ENCODE peak calls at places on chromosomes 3 and 15, in seven cellular contexts. T is endothelial cell, V is AG09309, W is endothelial cell of umbilical vein, A is IMR-90, M is suprapubic skin, S is B cell. E is an unnamed sample.

GRCh38 chr3:150359381-150359780 is 48.7 kb upstream of the TSC22D2 start:
- DNase-seq in A (no peak), M (no peak), W (no peak), S (no peak), V (no peak), T (no peak), E (no peak)

GRCh38 chr3:72319202-72320095 is 528.8 kb downstream of the SHQ1 start:
- DNase-seq in W (peak), A (peak), T (no peak), M (no peak), S (no peak), V (no peak), E (no peak)

GRCh38 chr15:92843819-92844218 is 56.3 kb upstream of the CHD2 start:
- DNase-seq in S (no peak), M (no peak), W (no peak), V (no peak), A (no peak), T (no peak), E (no peak)

GRCh38 chr3:105997466-105997799 is 128.6 kb upstream of the CBLB start:
- DNase-seq in V (no peak), S (no peak), A (no peak), M (no peak), T (no peak), W (no peak), E (no peak)

GRCh38 chr15:26023231-26023630 is 160.1 kb upstream of the ATP10A start:
- DNase-seq in T (no peak), A (no peak), S (no peak), W (no peak), V (no peak), M (no peak), E (no peak)

GRCh38 chr3:99534951-99535704 is 103.3 kb upstream of the COL8A1 start:
- DNase-seq in A (peak), S (no peak), M (no peak), V (no peak), T (no peak), W (peak), E (peak)

GRCh38 chr15:39299506-39300267 is 281.2 kb upstream of the THBS1 start:
- DNase-seq in W (no peak), M (no peak), S (no peak), T (no peak), A (peak), V (no peak), E (no peak)

GRCh38 chr3:151156618-151157216 is 46.3 kb downstream of the GPR171 start:
- DNase-seq in S (peak), V (no peak), W (peak), T (peak), M (no peak), A (peak), E (peak)

GRCh38 chr3:123026551-123027291 is 842 bp downstream of the SEMA5B start:
- DNase-seq in S (peak), V (no peak), M (peak), A (no peak), W (no peak), T (peak), E (no peak)

GRCh38 chr3:30156586-30157498 is 449.6 kb upstream of the TGFBR2 start:
- DNase-seq in A (peak), M (no peak), S (no peak), V (no peak), T (no peak), W (peak), E (no peak)

GRCh38 chr3:178510496-178510895 is 25.7 kb upstream of the KCNMB2 start:
- DNase-seq in T (no peak), M (no peak), W (no peak), A (no peak), S (no peak), V (no peak), E (no peak)

GRCh38 chr15:79593119-79593869 is 161.2 kb downstream of the MINAR1 start:
- DNase-seq in A (peak), T (no peak), S (no peak), V (no peak), W (peak), M (no peak), E (no peak)

GRCh38 chr3:176347424-176348146 is 849.7 kb downstream of the TBL1XR1 start:
- DNase-seq in T (no peak), M (no peak), S (no peak), V (no peak), A (no peak), W (peak), E (no peak)

GRCh38 chr3:88852606-88853005 is 254.8 kb upstream of the EPHA3 start:
- DNase-seq in A (no peak), W (no peak), M (no peak), V (no peak), T (no peak), S (no peak), E (no peak)

GRCh38 chr3:10855871-10856662 is 40.0 kb downstream of the SLC6A11 start:
- DNase-seq in T (peak), M (no peak), V (no peak), S (no peak), A (no peak), W (no peak), E (no peak)

GRCh38 chr15:101267320-101268104 is 9.8 kb downstream of the SELENOS start:
- DNase-seq in T (no peak), W (no peak), M (no peak), S (no peak), A (peak), V (peak), E (peak)

DNA sequence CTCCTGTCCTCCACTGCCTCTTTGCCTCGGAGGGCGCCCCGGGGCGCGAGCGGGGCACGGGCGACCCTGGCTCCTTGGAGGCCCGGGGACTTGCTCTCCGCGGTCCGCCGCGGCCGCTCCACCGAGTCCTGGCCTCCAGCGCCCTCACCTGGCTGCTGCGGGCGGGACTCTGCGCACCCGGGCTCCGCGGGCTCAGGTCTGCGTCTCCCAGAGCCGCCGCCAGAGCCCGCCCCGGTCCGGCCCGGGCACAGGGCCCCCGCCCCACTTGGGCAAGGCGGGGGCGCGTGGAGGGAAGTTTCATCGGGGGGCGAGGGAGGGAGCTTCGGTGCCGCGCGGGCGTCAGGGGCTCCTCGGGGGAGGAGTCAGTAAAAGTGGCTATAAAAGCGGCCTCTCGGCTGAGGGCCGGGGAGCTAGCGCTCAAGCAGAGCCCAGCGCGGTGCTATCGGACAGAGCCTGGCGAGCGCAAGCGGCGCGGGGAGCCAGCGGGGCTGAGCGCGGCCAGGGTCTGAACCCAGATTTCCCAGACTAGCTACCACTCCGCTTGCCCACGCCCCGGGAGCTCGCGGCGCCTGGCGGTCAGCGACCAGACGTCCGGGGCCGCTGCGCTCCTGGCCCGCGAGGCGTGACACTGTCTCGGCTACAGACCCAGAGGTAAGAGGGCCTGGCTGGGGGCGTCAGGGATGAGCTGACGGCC is at the start of gene CEMIP:
- DNase-seq in V (peak), T (peak), M (peak), A (peak), S (peak), W (peak), E (peak)
- TF ChIP-seq CTCF in V (peak), T (peak), M (peak), A (peak), S (peak), W (peak), E (peak)

DNA sequence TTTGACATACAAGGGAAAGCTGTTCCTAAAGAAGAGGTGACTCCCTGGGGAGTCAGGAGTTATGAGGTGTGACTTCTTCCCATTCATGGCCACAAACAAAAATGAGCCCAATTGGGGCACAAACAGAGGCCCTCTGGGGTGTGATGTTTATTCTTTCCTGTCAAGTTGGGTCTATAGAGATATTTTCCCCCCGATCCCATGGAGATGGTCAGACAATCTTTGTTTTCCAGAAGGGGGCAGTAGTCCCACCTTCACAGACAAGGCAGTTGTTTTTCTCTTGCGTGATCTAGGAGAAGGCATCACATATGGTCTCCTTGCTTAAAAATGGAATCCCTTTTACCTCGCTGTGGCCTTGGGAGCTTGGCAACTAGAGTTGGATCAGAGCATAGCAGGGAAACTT is 110.3 kb downstream of the MFSD1 start:
- DNase-seq in T (no peak), W (peak), A (no peak), V (no peak), M (no peak), S (no peak), E (no peak)
- TF ChIP-seq CTCF in T (peak), W (peak), A (no peak), V (no peak), M (no peak), S (no peak), E (no peak)

DNA sequence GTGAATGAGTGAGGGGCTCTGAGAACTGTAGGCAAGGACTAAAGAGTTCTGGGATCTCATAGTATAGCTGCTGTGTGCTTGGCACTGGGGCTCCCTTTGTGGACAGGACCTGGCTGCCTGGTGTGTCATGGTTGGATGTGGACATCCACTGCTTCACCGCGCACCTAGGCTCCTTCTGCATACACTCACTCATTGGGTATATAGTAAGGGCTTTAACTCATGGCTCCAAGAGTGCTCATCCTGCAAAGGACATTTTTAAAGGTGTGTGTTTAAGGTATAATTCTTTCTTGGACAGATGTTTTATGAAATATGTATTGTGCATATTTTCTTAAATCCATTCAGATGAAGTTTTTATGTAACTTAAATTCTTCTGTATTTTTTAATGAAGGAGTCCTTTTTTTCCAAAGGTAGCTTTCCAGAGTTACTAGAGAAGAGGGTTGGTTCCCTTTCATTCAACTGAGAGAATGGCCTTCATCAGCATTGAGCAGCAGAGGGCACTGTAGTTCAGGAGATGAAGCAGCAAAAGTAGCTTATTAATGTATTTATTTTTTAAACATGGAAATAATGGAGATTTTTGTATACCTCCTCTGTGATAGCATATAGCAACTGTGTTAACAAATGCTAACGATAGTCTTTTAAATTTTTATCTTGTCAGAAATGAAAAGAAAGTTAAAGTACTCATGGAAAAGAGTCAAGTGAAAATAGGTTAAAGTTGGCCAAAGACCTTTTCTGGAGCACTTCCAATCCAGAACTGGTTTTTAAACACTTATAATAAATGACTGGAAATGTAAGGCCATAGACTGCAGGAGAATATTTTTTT is 25.2 kb downstream of the OXNAD1 start:
- DNase-seq in A (peak), T (peak), S (peak), M (no peak), W (peak), V (no peak), E (peak)
- TF ChIP-seq CTCF in A (peak), T (peak), S (peak), M (peak), W (peak), V (peak), E (peak)

DNA sequence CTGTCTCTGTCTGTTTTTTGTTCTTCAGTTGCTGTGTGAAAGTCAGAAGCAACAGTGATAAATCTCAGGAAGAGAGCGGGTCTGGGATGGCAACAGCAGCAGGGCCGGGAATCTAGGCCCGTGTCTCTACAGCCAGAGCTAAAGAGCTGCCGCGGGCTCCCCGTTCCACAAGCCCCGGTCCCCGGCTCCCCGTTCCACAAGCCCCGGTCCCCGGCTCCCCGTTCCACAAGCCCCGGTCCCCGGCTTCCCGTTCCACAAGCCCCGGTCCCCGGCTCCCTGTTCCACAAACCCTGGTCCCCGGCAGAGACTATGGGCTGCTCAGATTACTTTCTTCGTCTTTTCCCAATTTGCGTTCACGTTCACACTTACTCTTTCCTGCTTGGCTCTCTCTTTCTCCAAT is 19.5 kb downstream of the RCCD1 start:
- DNase-seq in S (no peak), W (no peak), T (no peak), M (no peak), A (no peak), V (no peak), E (no peak)
- TF ChIP-seq CTCF in S (no peak), W (no peak), T (no peak), M (no peak), A (no peak), V (no peak), E (no peak)

GRCh38 chr3:159987291-159987711 is 1.3 kb upstream of the IL12A start:
- DNase-seq in W (no peak), A (peak), S (no peak), M (no peak), T (no peak), V (no peak), E (no peak)
- TF ChIP-seq CTCF in W (peak), A (peak), S (no peak), M (no peak), T (no peak), V (peak), E (peak)

GRCh38 chr15:70486451-70487379 is 276.6 kb downstream of the UACA start:
- DNase-seq in M (no peak), A (peak), W (no peak), S (peak), V (peak), T (no peak), E (peak)
- TF ChIP-seq CTCF in M (no peak), A (no peak), W (no peak), S (no peak), V (no peak), T (no peak), E (no peak)

GRCh38 chr15:75200765-75201608 is 695 bp upstream of the C15orf39 start:
- DNase-seq in T (no peak), S (peak), A (no peak), W (peak), V (no peak), M (no peak), E (no peak)
- TF ChIP-seq CTCF in T (no peak), S (no peak), A (no peak), W (no peak), V (no peak), M (no peak), E (no peak)

DNA sequence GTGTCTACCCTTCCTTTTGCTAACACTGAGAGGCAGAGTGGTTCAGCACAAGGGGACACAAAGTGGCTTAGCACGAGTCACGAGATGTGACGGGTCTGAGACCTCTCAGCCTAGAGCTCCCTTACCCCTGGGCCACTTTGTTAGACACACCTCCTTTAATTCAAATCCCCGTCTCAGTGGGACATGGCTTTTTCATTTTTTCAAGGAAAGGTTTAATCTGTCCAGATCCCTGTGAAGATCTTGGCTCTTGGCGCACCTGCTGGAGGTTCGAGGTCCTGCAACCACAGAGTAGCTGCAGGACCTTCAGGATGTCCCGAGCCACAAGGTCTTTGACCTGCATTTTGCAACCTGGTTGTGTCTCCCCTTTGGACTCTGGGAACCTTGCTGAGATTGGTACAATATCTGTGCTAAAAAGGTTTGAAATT is 52.0 kb downstream of the LPP start:
- DNase-seq in M (no peak), T (peak), S (no peak), W (no peak), V (no peak), A (no peak), E (no peak)
- TF ChIP-seq CTCF in M (no peak), T (peak), S (no peak), W (no peak), V (peak), A (no peak), E (peak)

GRCh38 chr15:38072007-38072506 is 137.6 kb downstream of the TMCO5A start:
- DNase-seq in A (no peak), S (no peak), M (peak), V (no peak), W (no peak), T (no peak), E (no peak)

GRCh38 chr15:38073278-38073930 is 139.0 kb downstream of the TMCO5A start:
- DNase-seq in M (no peak), T (peak), V (no peak), W (peak), S (no peak), A (peak), E (no peak)

GRCh38 chr15:38071211-38071972 is 137.0 kb downstream of the TMCO5A start:
- DNase-seq in S (no peak), V (no peak), T (no peak), A (no peak), M (no peak), W (no peak), E (no peak)

GRCh38 chr15:38074029-38074428 is 139.6 kb downstream of the TMCO5A start:
- DNase-seq in W (no peak), M (no peak), S (no peak), T (no peak), A (no peak), V (no peak), E (no peak)

DNA sequence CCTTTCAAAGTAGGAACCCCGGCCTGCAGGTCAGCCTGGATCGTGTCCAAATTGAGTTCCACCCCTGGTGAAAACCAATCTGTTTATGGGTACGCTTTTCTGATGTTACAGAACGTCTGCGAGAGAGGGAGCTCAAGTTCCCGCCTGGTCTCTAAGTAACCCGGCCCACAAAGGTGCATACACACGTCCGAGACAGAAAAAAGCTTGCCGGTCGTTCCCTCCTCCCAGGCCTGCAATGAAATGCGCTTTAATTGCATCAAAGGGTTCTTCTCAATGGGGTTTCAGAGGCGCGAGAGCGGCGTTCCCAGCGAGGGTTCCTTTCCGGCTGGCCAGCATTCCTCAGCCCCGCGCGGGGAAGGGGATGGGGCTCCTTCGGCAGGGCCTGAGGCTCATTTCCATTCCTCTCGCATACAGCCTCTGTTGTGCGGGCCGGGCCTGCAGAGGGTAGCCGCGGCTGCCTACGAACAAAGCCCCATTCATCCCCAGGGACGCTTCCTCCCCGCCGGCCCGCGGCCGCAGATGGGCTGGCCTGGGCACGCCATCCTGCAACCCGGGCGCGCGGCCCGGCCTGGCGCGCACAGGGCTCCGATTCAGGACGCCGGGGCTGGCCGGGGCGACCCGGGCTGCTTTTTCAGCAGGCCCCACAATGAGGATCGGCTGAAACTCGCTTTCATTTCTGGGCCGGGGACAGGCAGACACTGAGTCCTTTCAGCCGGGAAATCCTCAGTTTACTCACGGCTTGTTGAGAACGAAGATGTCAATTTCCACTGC is 138.3 kb downstream of the TMCO5A start:
- DNase-seq in S (peak), T (peak), A (peak), W (peak), M (peak), V (no peak), E (no peak)
- TF ChIP-seq CTCF in S (no peak), T (no peak), A (peak), W (no peak), M (no peak), V (peak), E (peak)